ENCODE peak calls at places on chromosome 13, in eight cellular contexts. One of them, this sample, is unnamed.
A peak's percentile ranks its signal among the peaks of the same experiment; 100 is the strongest.

GRCh38 chr13:79369226-79369625 is 36.8 kb downstream of the RBM26 start:
- DNase-seq in heart right ventricle: no peak
- DNase-seq in dermis microvascular lymphatic vessel endothelial cell: no peak
- DNase-seq in cardiac muscle cell: no peak
- DNase-seq in HL-60: no peak
- DNase-seq in fibroblast of lung: no peak
- DNase-seq in stimulated activated CD4-positive, alpha-beta T cell treated with anti-CD3 and anti-CD28 coated beads, Interleukin-12 subunit alpha, Interleukin-12 subunit beta, amount 100 ng/mL, for 4 hours: no peak
- DNase-seq in activated naive CD8-positive, alpha-beta T cell treated with anti-CD3 and anti-CD28 coated beads, Interleukin-2, amount 50 U/mL, for 24 hours: no peak
- DNase-seq in this sample: no peak

GRCh38 chr13:31631071-31631470 is 108.3 kb upstream of the RXFP2 start:
- DNase-seq in heart right ventricle: no peak
- DNase-seq in dermis microvascular lymphatic vessel endothelial cell: peak; percentile 20
- DNase-seq in cardiac muscle cell: no peak
- DNase-seq in HL-60: no peak
- DNase-seq in fibroblast of lung: no peak
- DNase-seq in stimulated activated CD4-positive, alpha-beta T cell treated with anti-CD3 and anti-CD28 coated beads, Interleukin-12 subunit alpha, Interleukin-12 subunit beta, amount 100 ng/mL, for 4 hours: no peak
- DNase-seq in activated naive CD8-positive, alpha-beta T cell treated with anti-CD3 and anti-CD28 coated beads, Interleukin-2, amount 50 U/mL, for 24 hours: no peak
- DNase-seq in this sample: no peak

GRCh38 chr13:107730835-107731234 is 484.5 kb downstream of the LIG4 start:
- DNase-seq in heart right ventricle: no peak
- DNase-seq in dermis microvascular lymphatic vessel endothelial cell: no peak
- DNase-seq in cardiac muscle cell: no peak
- DNase-seq in HL-60: no peak
- DNase-seq in fibroblast of lung: peak; percentile 43
- DNase-seq in stimulated activated CD4-positive, alpha-beta T cell treated with anti-CD3 and anti-CD28 coated beads, Interleukin-12 subunit alpha, Interleukin-12 subunit beta, amount 100 ng/mL, for 4 hours: no peak
- DNase-seq in activated naive CD8-positive, alpha-beta T cell treated with anti-CD3 and anti-CD28 coated beads, Interleukin-2, amount 50 U/mL, for 24 hours: no peak
- DNase-seq in this sample: no peak

GRCh38 chr13:43023244-43023931 is at the start of gene DNAJC15:
- DNase-seq in heart right ventricle: peak; percentile 86
- DNase-seq in dermis microvascular lymphatic vessel endothelial cell: peak; percentile 87
- DNase-seq in cardiac muscle cell: no peak
- DNase-seq in HL-60: peak; percentile 73
- DNase-seq in fibroblast of lung: peak; percentile 89
- DNase-seq in stimulated activated CD4-positive, alpha-beta T cell treated with anti-CD3 and anti-CD28 coated beads, Interleukin-12 subunit alpha, Interleukin-12 subunit beta, amount 100 ng/mL, for 4 hours: peak; percentile 77
- DNase-seq in activated naive CD8-positive, alpha-beta T cell treated with anti-CD3 and anti-CD28 coated beads, Interleukin-2, amount 50 U/mL, for 24 hours: peak; percentile 57
- DNase-seq in this sample: peak; percentile 92

GRCh38 chr13:20359335-20359734 is 127.2 kb upstream of the GJB6 start:
- DNase-seq in heart right ventricle: no peak
- DNase-seq in dermis microvascular lymphatic vessel endothelial cell: peak; percentile 16
- DNase-seq in cardiac muscle cell: no peak
- DNase-seq in HL-60: no peak
- DNase-seq in fibroblast of lung: peak; percentile 98
- DNase-seq in stimulated activated CD4-positive, alpha-beta T cell treated with anti-CD3 and anti-CD28 coated beads, Interleukin-12 subunit alpha, Interleukin-12 subunit beta, amount 100 ng/mL, for 4 hours: no peak
- DNase-seq in activated naive CD8-positive, alpha-beta T cell treated with anti-CD3 and anti-CD28 coated beads, Interleukin-2, amount 50 U/mL, for 24 hours: no peak
- DNase-seq in this sample: peak; percentile 22

GRCh38 chr13:105665284-105665683 is 870.2 kb downstream of the EFNB2 start:
- DNase-seq in heart right ventricle: no peak
- DNase-seq in dermis microvascular lymphatic vessel endothelial cell: no peak
- DNase-seq in cardiac muscle cell: no peak
- DNase-seq in HL-60: no peak
- DNase-seq in fibroblast of lung: no peak
- DNase-seq in stimulated activated CD4-positive, alpha-beta T cell treated with anti-CD3 and anti-CD28 coated beads, Interleukin-12 subunit alpha, Interleukin-12 subunit beta, amount 100 ng/mL, for 4 hours: no peak
- DNase-seq in activated naive CD8-positive, alpha-beta T cell treated with anti-CD3 and anti-CD28 coated beads, Interleukin-2, amount 50 U/mL, for 24 hours: no peak
- DNase-seq in this sample: peak; percentile 17

GRCh38 chr13:63190742-63191141 is 1775.1 kb upstream of the PCDH20 start:
- DNase-seq in heart right ventricle: no peak
- DNase-seq in dermis microvascular lymphatic vessel endothelial cell: no peak
- DNase-seq in cardiac muscle cell: no peak
- DNase-seq in HL-60: no peak
- DNase-seq in fibroblast of lung: no peak
- DNase-seq in stimulated activated CD4-positive, alpha-beta T cell treated with anti-CD3 and anti-CD28 coated beads, Interleukin-12 subunit alpha, Interleukin-12 subunit beta, amount 100 ng/mL, for 4 hours: no peak
- DNase-seq in activated naive CD8-positive, alpha-beta T cell treated with anti-CD3 and anti-CD28 coated beads, Interleukin-2, amount 50 U/mL, for 24 hours: no peak
- DNase-seq in this sample: peak; percentile 78

GRCh38 chr13:94656766-94657165 is 55.1 kb downstream of the GPR180 start:
- DNase-seq in heart right ventricle: no peak
- DNase-seq in dermis microvascular lymphatic vessel endothelial cell: peak; percentile 6
- DNase-seq in cardiac muscle cell: no peak
- DNase-seq in HL-60: no peak
- DNase-seq in fibroblast of lung: peak; percentile 96
- DNase-seq in stimulated activated CD4-positive, alpha-beta T cell treated with anti-CD3 and anti-CD28 coated beads, Interleukin-12 subunit alpha, Interleukin-12 subunit beta, amount 100 ng/mL, for 4 hours: peak; percentile 6
- DNase-seq in activated naive CD8-positive, alpha-beta T cell treated with anti-CD3 and anti-CD28 coated beads, Interleukin-2, amount 50 U/mL, for 24 hours: no peak
- DNase-seq in this sample: peak; percentile 83

GRCh38 chr13:52652980-52653303 is 306 bp downstream of the SUGT1 start:
- DNase-seq in heart right ventricle: no peak
- DNase-seq in dermis microvascular lymphatic vessel endothelial cell: no peak
- DNase-seq in cardiac muscle cell: no peak
- DNase-seq in HL-60: no peak
- DNase-seq in fibroblast of lung: no peak
- DNase-seq in stimulated activated CD4-positive, alpha-beta T cell treated with anti-CD3 and anti-CD28 coated beads, Interleukin-12 subunit alpha, Interleukin-12 subunit beta, amount 100 ng/mL, for 4 hours: no peak
- DNase-seq in activated naive CD8-positive, alpha-beta T cell treated with anti-CD3 and anti-CD28 coated beads, Interleukin-2, amount 50 U/mL, for 24 hours: no peak
- DNase-seq in this sample: no peak

GRCh38 chr13:45167611-45168554 is 33.0 kb downstream of the KCTD4 start:
- DNase-seq in heart right ventricle: no peak
- DNase-seq in dermis microvascular lymphatic vessel endothelial cell: no peak
- DNase-seq in cardiac muscle cell: no peak
- DNase-seq in HL-60: no peak
- DNase-seq in fibroblast of lung: no peak
- DNase-seq in stimulated activated CD4-positive, alpha-beta T cell treated with anti-CD3 and anti-CD28 coated beads, Interleukin-12 subunit alpha, Interleukin-12 subunit beta, amount 100 ng/mL, for 4 hours: no peak
- DNase-seq in activated naive CD8-positive, alpha-beta T cell treated with anti-CD3 and anti-CD28 coated beads, Interleukin-2, amount 50 U/mL, for 24 hours: no peak
- DNase-seq in this sample: peak; percentile 69

GRCh38 chr13:42392706-42393572 is 121.0 kb downstream of the AKAP11 start:
- DNase-seq in heart right ventricle: no peak
- DNase-seq in dermis microvascular lymphatic vessel endothelial cell: no peak
- DNase-seq in cardiac muscle cell: no peak
- DNase-seq in HL-60: no peak
- DNase-seq in fibroblast of lung: peak; percentile 28
- DNase-seq in stimulated activated CD4-positive, alpha-beta T cell treated with anti-CD3 and anti-CD28 coated beads, Interleukin-12 subunit alpha, Interleukin-12 subunit beta, amount 100 ng/mL, for 4 hours: no peak
- DNase-seq in activated naive CD8-positive, alpha-beta T cell treated with anti-CD3 and anti-CD28 coated beads, Interleukin-2, amount 50 U/mL, for 24 hours: no peak
- DNase-seq in this sample: no peak

GRCh38 chr13:49679244-49679643 is 12.0 kb downstream of the EBPL start:
- DNase-seq in heart right ventricle: no peak
- DNase-seq in dermis microvascular lymphatic vessel endothelial cell: peak; percentile 33
- DNase-seq in cardiac muscle cell: no peak
- DNase-seq in HL-60: peak; percentile 31
- DNase-seq in fibroblast of lung: peak; percentile 50
- DNase-seq in stimulated activated CD4-positive, alpha-beta T cell treated with anti-CD3 and anti-CD28 coated beads, Interleukin-12 subunit alpha, Interleukin-12 subunit beta, amount 100 ng/mL, for 4 hours: no peak
- DNase-seq in activated naive CD8-positive, alpha-beta T cell treated with anti-CD3 and anti-CD28 coated beads, Interleukin-2, amount 50 U/mL, for 24 hours: no peak
- DNase-seq in this sample: peak; percentile 41